ENCODE peak calls at places on chromosome 10, in four cellular contexts. One of them, this sample, is unnamed. For H3K4me1, the result is how much of the 10 kb centered on the place peaks cover.

GRCh38 chr10:130138479-130138866 is 2.3 kb downstream of the GLRX3 start:
- DNase-seq in A549: peak
- DNase-seq in tibial nerve: no peak
- DNase-seq in HCT116: peak
- DNase-seq in this sample: peak

GRCh38 chr10:111968624-111969023 is 214.9 kb downstream of the GPAM start:
- DNase-seq in tibial nerve: no peak
- DNase-seq in A549: no peak
- DNase-seq in HCT116: no peak
- DNase-seq in this sample: no peak

GRCh38 chr10:68296833-68297232 is 35.0 kb upstream of the HNRNPH3 start:
- DNase-seq in HCT116: no peak
- DNase-seq in A549: no peak
- DNase-seq in tibial nerve: no peak
- DNase-seq in this sample: no peak

GRCh38 chr10:82358486-82359097 is 483.6 kb downstream of the NRG3 start:
- DNase-seq in tibial nerve: no peak
- DNase-seq in A549: no peak
- DNase-seq in HCT116: no peak
- DNase-seq in this sample: no peak

GRCh38 chr10:72935358-72935757 is 19.2 kb downstream of the PLA2G12B start:
- DNase-seq in A549: no peak
- DNase-seq in tibial nerve: no peak
- DNase-seq in HCT116: peak
- DNase-seq in this sample: no peak

GRCh38 chr10:29533696-29534285 is 101.0 kb downstream of the SVIL start:
- DNase-seq in HCT116: no peak
- DNase-seq in A549: no peak
- DNase-seq in tibial nerve: no peak
- DNase-seq in this sample: peak

GRCh38 chr10:50805981-50806622 is 66.4 kb downstream of the ASAH2B start:
- DNase-seq in tibial nerve: no peak
- DNase-seq in A549: no peak
- DNase-seq in HCT116: no peak
- DNase-seq in this sample: no peak

GRCh38 chr10:47146571-47146970 is 153.4 kb upstream of the GDF10 start:
- DNase-seq in A549: no peak
- DNase-seq in HCT116: no peak
- DNase-seq in tibial nerve: no peak
- DNase-seq in this sample: no peak

GRCh38 chr10:129851941-129852650 is 112.0 kb downstream of the EBF3 start:
- DNase-seq in A549: no peak
- DNase-seq in HCT116: no peak
- DNase-seq in tibial nerve: no peak
- DNase-seq in this sample: no peak

GRCh38 chr10:42991442-42992098 is 85.3 kb upstream of the RET start:
- DNase-seq in HCT116: no peak
- DNase-seq in tibial nerve: no peak
- DNase-seq in A549: no peak
- DNase-seq in this sample: no peak

GRCh38 chr10:132848306-132848705 is 62.4 kb upstream of the NKX6-2 start:
- DNase-seq in tibial nerve: peak
- DNase-seq in A549: no peak
- DNase-seq in HCT116: no peak
- DNase-seq in this sample: peak

GRCh38 chr10:7337431-7338171 is 73.2 kb downstream of the SFMBT2 start:
- DNase-seq in tibial nerve: no peak
- DNase-seq in A549: no peak
- DNase-seq in HCT116: no peak
- DNase-seq in this sample: no peak

GRCh38 chr10:93760490-93760889 is 2.8 kb downstream of the LGI1 start:
- DNase-seq in HCT116: no peak
- DNase-seq in A549: no peak
- DNase-seq in tibial nerve: no peak
- DNase-seq in this sample: no peak

GRCh38 chr10:124535731-124536495 is 74.3 kb downstream of the LHPP start:
- DNase-seq in A549: no peak
- DNase-seq in HCT116: no peak
- DNase-seq in tibial nerve: no peak
- DNase-seq in this sample: no peak

GRCh38 chr10:117391436-117392205 is 16.4 kb upstream of the PDZD8 start:
- DNase-seq in tibial nerve: no peak
- DNase-seq in A549: no peak
- DNase-seq in HCT116: no peak
- DNase-seq in this sample: no peak

GRCh38 chr10:86536294-86536861 is 14.8 kb upstream of the WAPL start:
- DNase-seq in HCT116: no peak
- DNase-seq in A549: no peak
- DNase-seq in tibial nerve: no peak
- DNase-seq in this sample: no peak

GRCh38 chr10:76615049-76615448 is 1022.6 kb downstream of the KCNMA1 start:
- DNase-seq in A549: no peak
- DNase-seq in HCT116: no peak
- DNase-seq in tibial nerve: no peak
- DNase-seq in this sample: no peak

GRCh38 chr10:94916423-94916822 is 22.0 kb upstream of the CYP2C9 start:
- DNase-seq in tibial nerve: no peak
- DNase-seq in HCT116: no peak
- DNase-seq in A549: no peak
- DNase-seq in this sample: no peak

GRCh38 chr10:97154789-97155188 is 31.0 kb downstream of the SLIT1 start:
- DNase-seq in A549: no peak
- DNase-seq in HCT116: no peak
- DNase-seq in tibial nerve: no peak
- DNase-seq in this sample: no peak

GRCh38 chr10:132982301-132982989 is 40.1 kb upstream of the CFAP46 start:
- DNase-seq in tibial nerve: no peak
- DNase-seq in A549: no peak
- DNase-seq in HCT116: no peak
- DNase-seq in this sample: no peak

GRCh38 chr10:86282664-86283465 is 83.7 kb downstream of the GRID1 start:
- DNase-seq in HCT116: no peak
- DNase-seq in tibial nerve: no peak
- DNase-seq in A549: no peak
- DNase-seq in this sample: no peak

GRCh38 chr10:26479766-26480492 is 41.8 kb downstream of the APBB1IP start:
- DNase-seq in A549: no peak
- DNase-seq in tibial nerve: no peak
- DNase-seq in HCT116: no peak
- DNase-seq in this sample: no peak

GRCh38 chr10:71729023-71729649 is 9.6 kb upstream of the C10orf105 start:
- DNase-seq in tibial nerve: no peak
- DNase-seq in HCT116: no peak
- DNase-seq in A549: peak
- DNase-seq in this sample: peak

GRCh38 chr10:109966961-109967738 is 40.6 kb upstream of the ADD3 start:
- DNase-seq in A549: no peak
- DNase-seq in tibial nerve: no peak
- DNase-seq in HCT116: no peak
- DNase-seq in this sample: peak

GRCh38 chr10:34814228-34815173 is 595 bp downstream of the PARD3 start:
- DNase-seq in tibial nerve: no peak
- DNase-seq in HCT116: no peak
- DNase-seq in A549: peak
- DNase-seq in this sample: peak

GRCh38 chr10:34286136-34286739 is 528.9 kb downstream of the PARD3 start:
- DNase-seq in tibial nerve: no peak
- DNase-seq in HCT116: peak
- DNase-seq in A549: no peak
- DNase-seq in this sample: peak

GRCh38 chr10:62373995-62374861 is at the start of gene ZNF365:
- DNase-seq in HCT116: peak
- DNase-seq in tibial nerve: no peak
- DNase-seq in A549: peak
- DNase-seq in this sample: no peak

GRCh38 chr10:107434854-107435253 is 270.3 kb upstream of the SORCS1 start:
- DNase-seq in tibial nerve: no peak
- DNase-seq in HCT116: no peak
- DNase-seq in A549: no peak
- DNase-seq in this sample: no peak

GRCh38 chr10:107437921-107438320 is 273.4 kb upstream of the SORCS1 start:
- DNase-seq in tibial nerve: no peak
- DNase-seq in A549: no peak
- DNase-seq in HCT116: no peak
- DNase-seq in this sample: no peak

GRCh38 chr10:107436568-107436967 is 272.1 kb upstream of the SORCS1 start:
- DNase-seq in tibial nerve: no peak
- DNase-seq in A549: no peak
- DNase-seq in HCT116: no peak
- DNase-seq in this sample: no peak

GRCh38 chr10:107433605-107434004 is 269.1 kb upstream of the SORCS1 start:
- DNase-seq in A549: no peak
- DNase-seq in tibial nerve: no peak
- DNase-seq in HCT116: no peak
- DNase-seq in this sample: no peak

DNA sequence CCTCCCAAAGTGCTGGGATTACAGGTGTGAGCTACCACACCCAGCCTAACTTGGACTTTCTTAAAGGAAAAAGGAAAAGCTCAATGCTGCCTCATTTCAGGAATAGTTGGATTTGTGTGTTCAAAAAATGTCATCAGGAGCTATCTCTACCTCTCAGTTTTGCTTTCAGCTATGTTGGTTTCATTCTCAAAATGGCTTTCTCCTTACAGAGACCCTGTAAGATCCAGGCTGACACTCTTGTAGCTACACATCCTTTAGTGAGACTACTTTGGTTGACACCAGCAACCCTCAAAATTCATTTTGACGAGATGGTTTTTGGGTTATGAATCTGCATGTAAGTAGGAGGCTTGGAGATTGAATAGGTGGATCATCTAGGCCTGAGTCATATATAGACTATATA is 269.7 kb upstream of the SORCS1 start:
- DNase-seq in A549: no peak
- DNase-seq in tibial nerve: no peak
- DNase-seq in HCT116: no peak
- DNase-seq in this sample: no peak
- H3K4me1 ChIP-seq in A549: under half
- H3K4me1 ChIP-seq in tibial nerve: under half
- H3K4me1 ChIP-seq in HCT116: under half
- H3K4me1 ChIP-seq in this sample: under half

GRCh38 chr10:102450374-102451104 is 804 bp downstream of the C10orf95 start:
- DNase-seq in A549: peak
- DNase-seq in HCT116: peak
- DNase-seq in tibial nerve: peak
- DNase-seq in this sample: peak
- TF ChIP-seq POLR2A in A549: peak
- TF ChIP-seq POLR2A in HCT116: peak
- TF ChIP-seq POLR2A in tibial nerve: peak
- TF ChIP-seq POLR2A in this sample: peak

GRCh38 chr10:103618027-103618385 is 124.5 kb downstream of the NEURL1 start:
- DNase-seq in HCT116: no peak
- DNase-seq in tibial nerve: no peak
- DNase-seq in A549: no peak
- DNase-seq in this sample: no peak
- H3K4me1 ChIP-seq in HCT116: under half
- H3K4me1 ChIP-seq in tibial nerve: half or more
- H3K4me1 ChIP-seq in A549: under half
- H3K4me1 ChIP-seq in this sample: under half

GRCh38 chr10:5945203-5945534 is 32.2 kb downstream of the IL15RA start:
- DNase-seq in HCT116: no peak
- DNase-seq in A549: no peak
- DNase-seq in tibial nerve: no peak
- DNase-seq in this sample: no peak

GRCh38 chr10:5946786-5947185 is 30.6 kb downstream of the IL15RA start:
- DNase-seq in A549: no peak
- DNase-seq in tibial nerve: no peak
- DNase-seq in HCT116: no peak
- DNase-seq in this sample: no peak

GRCh38 chr10:5947471-5948207 is 29.7 kb downstream of the IL15RA start:
- DNase-seq in A549: no peak
- DNase-seq in tibial nerve: no peak
- DNase-seq in HCT116: no peak
- DNase-seq in this sample: no peak

GRCh38 chr10:5944389-5945202 is 32.7 kb downstream of the IL15RA start:
- DNase-seq in HCT116: peak
- DNase-seq in tibial nerve: peak
- DNase-seq in A549: peak
- DNase-seq in this sample: peak

GRCh38 chr10:5945561-5946418 is 31.6 kb downstream of the IL15RA start:
- DNase-seq in tibial nerve: no peak
- DNase-seq in HCT116: no peak
- DNase-seq in A549: no peak
- DNase-seq in this sample: peak
- TF ChIP-seq POLR2A in tibial nerve: no peak
- TF ChIP-seq POLR2A in HCT116: no peak
- TF ChIP-seq POLR2A in A549: no peak
- TF ChIP-seq POLR2A in this sample: no peak

GRCh38 chr10:70589762-70590662 is 12.5 kb downstream of the PRF1 start:
- DNase-seq in tibial nerve: no peak
- DNase-seq in A549: no peak
- DNase-seq in HCT116: no peak
- DNase-seq in this sample: no peak

GRCh38 chr10:70588852-70589570 is 13.5 kb downstream of the PRF1 start:
- DNase-seq in tibial nerve: no peak
- DNase-seq in A549: no peak
- DNase-seq in HCT116: no peak
- DNase-seq in this sample: no peak

GRCh38 chr10:70586348-70586930 is 16.1 kb downstream of the PRF1 start:
- DNase-seq in HCT116: no peak
- DNase-seq in A549: no peak
- DNase-seq in tibial nerve: no peak
- DNase-seq in this sample: peak

GRCh38 chr10:70587045-70587658 is 15.4 kb downstream of the PRF1 start:
- DNase-seq in tibial nerve: no peak
- DNase-seq in A549: no peak
- DNase-seq in HCT116: no peak
- DNase-seq in this sample: no peak

GRCh38 chr10:70588255-70588654 is 14.3 kb downstream of the PRF1 start:
- DNase-seq in HCT116: no peak
- DNase-seq in tibial nerve: no peak
- DNase-seq in A549: no peak
- DNase-seq in this sample: no peak
- H3K4me1 ChIP-seq in HCT116: under half
- H3K4me1 ChIP-seq in tibial nerve: under half
- H3K4me1 ChIP-seq in A549: under half
- H3K4me1 ChIP-seq in this sample: under half

This sample was measured in adrenal gland.